ENCODE peak calls at places on chromosomes 5 and 9, in ten cellular contexts. One of them, this sample, is unnamed.
A peak's percentile ranks its signal among the peaks of the same experiment; 100 is the strongest.

GRCh38 chr5:137636076-137636475 is 99.8 kb downstream of the KLHL3 start:
- DNase-seq in CD8-positive, alpha-beta T cell: no peak
- DNase-seq in GM12865: no peak
- DNase-seq in stimulated activated CD4-positive, alpha-beta T cell treated with anti-CD3 and anti-CD28 coated beads, Interleukin-12 subunit alpha, Interleukin-12 subunit beta, amount 100 ng/mL, for 4 hours: no peak
- DNase-seq in psoas muscle: no peak
- DNase-seq in choroid plexus epithelial cell: no peak
- DNase-seq in Calu3: no peak
- DNase-seq in NCI-H2081: no peak
- DNase-seq in DND-41: no peak
- DNase-seq in HEK293T: no peak
- DNase-seq in this sample: no peak

GRCh38 chr5:139190125-139190524 is 8.0 kb downstream of the SIL1 start:
- DNase-seq in CD8-positive, alpha-beta T cell: no peak
- DNase-seq in GM12865: no peak
- DNase-seq in stimulated activated CD4-positive, alpha-beta T cell treated with anti-CD3 and anti-CD28 coated beads, Interleukin-12 subunit alpha, Interleukin-12 subunit beta, amount 100 ng/mL, for 4 hours: no peak
- DNase-seq in psoas muscle: no peak
- DNase-seq in choroid plexus epithelial cell: peak; percentile 99
- DNase-seq in Calu3: no peak
- DNase-seq in NCI-H2081: no peak
- DNase-seq in DND-41: no peak
- DNase-seq in HEK293T: no peak
- DNase-seq in this sample: peak; percentile 85

GRCh38 chr9:92059669-92060068 is 55.5 kb downstream of the SPTLC1 start:
- DNase-seq in CD8-positive, alpha-beta T cell: no peak
- DNase-seq in GM12865: no peak
- DNase-seq in stimulated activated CD4-positive, alpha-beta T cell treated with anti-CD3 and anti-CD28 coated beads, Interleukin-12 subunit alpha, Interleukin-12 subunit beta, amount 100 ng/mL, for 4 hours: no peak
- DNase-seq in psoas muscle: no peak
- DNase-seq in choroid plexus epithelial cell: no peak
- DNase-seq in Calu3: no peak
- DNase-seq in NCI-H2081: no peak
- DNase-seq in DND-41: no peak
- DNase-seq in HEK293T: no peak
- DNase-seq in this sample: no peak

GRCh38 chr5:172311605-172312004 is 28.0 kb upstream of the UBTD2 start:
- DNase-seq in CD8-positive, alpha-beta T cell: no peak
- DNase-seq in GM12865: no peak
- DNase-seq in stimulated activated CD4-positive, alpha-beta T cell treated with anti-CD3 and anti-CD28 coated beads, Interleukin-12 subunit alpha, Interleukin-12 subunit beta, amount 100 ng/mL, for 4 hours: no peak
- DNase-seq in psoas muscle: peak; percentile 44
- DNase-seq in choroid plexus epithelial cell: no peak
- DNase-seq in Calu3: no peak
- DNase-seq in NCI-H2081: no peak
- DNase-seq in DND-41: no peak
- DNase-seq in HEK293T: no peak
- DNase-seq in this sample: no peak

GRCh38 chr9:124291801-124292396 is 34.1 kb downstream of the NEK6 start:
- DNase-seq in CD8-positive, alpha-beta T cell: no peak
- DNase-seq in GM12865: peak; percentile 89
- DNase-seq in stimulated activated CD4-positive, alpha-beta T cell treated with anti-CD3 and anti-CD28 coated beads, Interleukin-12 subunit alpha, Interleukin-12 subunit beta, amount 100 ng/mL, for 4 hours: peak; percentile 33
- DNase-seq in psoas muscle: no peak
- DNase-seq in choroid plexus epithelial cell: peak; percentile 15
- DNase-seq in Calu3: no peak
- DNase-seq in NCI-H2081: no peak
- DNase-seq in DND-41: peak; percentile 8
- DNase-seq in HEK293T: no peak
- DNase-seq in this sample: no peak

GRCh38 chr5:2103940-2104339 is 221.2 kb upstream of the IRX4 start:
- DNase-seq in CD8-positive, alpha-beta T cell: no peak
- DNase-seq in GM12865: no peak
- DNase-seq in stimulated activated CD4-positive, alpha-beta T cell treated with anti-CD3 and anti-CD28 coated beads, Interleukin-12 subunit alpha, Interleukin-12 subunit beta, amount 100 ng/mL, for 4 hours: no peak
- DNase-seq in psoas muscle: no peak
- DNase-seq in choroid plexus epithelial cell: peak; percentile 57
- DNase-seq in Calu3: no peak
- DNase-seq in NCI-H2081: no peak
- DNase-seq in DND-41: no peak
- DNase-seq in HEK293T: no peak
- DNase-seq in this sample: no peak

GRCh38 chr9:77018058-77019009 is 1.1 kb upstream of the FOXB2 start:
- DNase-seq in CD8-positive, alpha-beta T cell: no peak
- DNase-seq in GM12865: no peak
- DNase-seq in stimulated activated CD4-positive, alpha-beta T cell treated with anti-CD3 and anti-CD28 coated beads, Interleukin-12 subunit alpha, Interleukin-12 subunit beta, amount 100 ng/mL, for 4 hours: no peak
- DNase-seq in psoas muscle: no peak
- DNase-seq in choroid plexus epithelial cell: no peak
- DNase-seq in Calu3: no peak
- DNase-seq in NCI-H2081: no peak
- DNase-seq in DND-41: no peak
- DNase-seq in HEK293T: peak; percentile 56
- DNase-seq in this sample: no peak

GRCh38 chr9:68515304-68516017 is 25.2 kb downstream of the TMEM252 start:
- DNase-seq in CD8-positive, alpha-beta T cell: no peak
- DNase-seq in GM12865: no peak
- DNase-seq in stimulated activated CD4-positive, alpha-beta T cell treated with anti-CD3 and anti-CD28 coated beads, Interleukin-12 subunit alpha, Interleukin-12 subunit beta, amount 100 ng/mL, for 4 hours: no peak
- DNase-seq in psoas muscle: peak; percentile 23
- DNase-seq in choroid plexus epithelial cell: peak; percentile 98
- DNase-seq in Calu3: no peak
- DNase-seq in NCI-H2081: no peak
- DNase-seq in DND-41: no peak
- DNase-seq in HEK293T: no peak
- DNase-seq in this sample: no peak

GRCh38 chr9:131105952-131106351 is 9.6 kb downstream of the AIF1L start:
- DNase-seq in CD8-positive, alpha-beta T cell: no peak
- DNase-seq in GM12865: no peak
- DNase-seq in stimulated activated CD4-positive, alpha-beta T cell treated with anti-CD3 and anti-CD28 coated beads, Interleukin-12 subunit alpha, Interleukin-12 subunit beta, amount 100 ng/mL, for 4 hours: no peak
- DNase-seq in psoas muscle: no peak
- DNase-seq in choroid plexus epithelial cell: no peak
- DNase-seq in Calu3: no peak
- DNase-seq in NCI-H2081: no peak
- DNase-seq in DND-41: no peak
- DNase-seq in HEK293T: no peak
- DNase-seq in this sample: no peak

GRCh38 chr5:14417792-14418765 is 163.5 kb upstream of the OTULINL start:
- DNase-seq in CD8-positive, alpha-beta T cell: no peak
- DNase-seq in GM12865: no peak
- DNase-seq in stimulated activated CD4-positive, alpha-beta T cell treated with anti-CD3 and anti-CD28 coated beads, Interleukin-12 subunit alpha, Interleukin-12 subunit beta, amount 100 ng/mL, for 4 hours: no peak
- DNase-seq in psoas muscle: no peak
- DNase-seq in choroid plexus epithelial cell: peak; percentile 74
- DNase-seq in Calu3: no peak
- DNase-seq in NCI-H2081: no peak
- DNase-seq in DND-41: no peak
- DNase-seq in HEK293T: no peak
- DNase-seq in this sample: peak; percentile 57

GRCh38 chr5:80189201-80189600 is 66.6 kb downstream of the SERINC5 start:
- DNase-seq in CD8-positive, alpha-beta T cell: no peak
- DNase-seq in GM12865: no peak
- DNase-seq in stimulated activated CD4-positive, alpha-beta T cell treated with anti-CD3 and anti-CD28 coated beads, Interleukin-12 subunit alpha, Interleukin-12 subunit beta, amount 100 ng/mL, for 4 hours: no peak
- DNase-seq in psoas muscle: no peak
- DNase-seq in choroid plexus epithelial cell: no peak
- DNase-seq in Calu3: no peak
- DNase-seq in NCI-H2081: no peak
- DNase-seq in DND-41: peak; percentile 33
- DNase-seq in HEK293T: no peak
- DNase-seq in this sample: no peak

GRCh38 chr9:134621558-134622110 is 20.0 kb upstream of the COL5A1 start:
- DNase-seq in CD8-positive, alpha-beta T cell: no peak
- DNase-seq in GM12865: no peak
- DNase-seq in stimulated activated CD4-positive, alpha-beta T cell treated with anti-CD3 and anti-CD28 coated beads, Interleukin-12 subunit alpha, Interleukin-12 subunit beta, amount 100 ng/mL, for 4 hours: no peak
- DNase-seq in psoas muscle: no peak
- DNase-seq in choroid plexus epithelial cell: no peak
- DNase-seq in Calu3: no peak
- DNase-seq in NCI-H2081: no peak
- DNase-seq in DND-41: no peak
- DNase-seq in HEK293T: no peak
- DNase-seq in this sample: no peak

This sample was measured in astrocyte.